ENCODE peak calls at places on chromosomes 13 and 19, in six cellular contexts. Z is osteoblast, H is anterior cingulate cortex, P is cardiac muscle cell, F is OCI-LY7, D is RWPE1. Q is an unnamed sample.

GRCh38 chr13:104140557-104140956 is 1074.3 kb upstream of the SLC10A2 start:
- DNase-seq in D (no peak), F (no peak), H (no peak), P (no peak), Z (no peak), Q (no peak)

GRCh38 chr13:93625536-93625935 is 398.9 kb downstream of the GPC6 start:
- DNase-seq in F (no peak), P (no peak), H (no peak), Z (no peak), D (no peak), Q (no peak)

GRCh38 chr13:52827839-52828238 is 20.6 kb downstream of the PCDH8 start:
- DNase-seq in P (no peak), H (no peak), F (no peak), Z (no peak), D (no peak), Q (peak; percentile 27)

GRCh38 chr13:98827449-98827848 is 75.0 kb upstream of the SLC15A1 start:
- DNase-seq in F (no peak), D (no peak), H (no peak), P (peak; percentile 8), Z (no peak), Q (no peak)

GRCh38 chr13:75850915-75851314 is 214.8 kb downstream of the LMO7 start:
- DNase-seq in H (no peak), F (no peak), P (no peak), Z (no peak), D (no peak), Q (no peak)

GRCh38 chr13:20431080-20431479 is 94.6 kb downstream of the CRYL1 start:
- DNase-seq in D (peak; percentile 40), P (no peak), Z (peak; percentile 41), H (no peak), F (no peak), Q (no peak)

GRCh38 chr19:10985502-10985901 is 24.7 kb downstream of the SMARCA4 start:
- DNase-seq in H (no peak), P (no peak), Z (peak; percentile 43), D (no peak), F (no peak), Q (no peak)

GRCh38 chr19:52007805-52008557 is at the start of gene ZNF615:
- DNase-seq in F (no peak), D (peak; percentile 70), Z (peak; percentile 93), H (peak; percentile 89), P (peak; percentile 91), Q (peak; percentile 97)

GRCh38 chr19:55486043-55486970 is 1.3 kb downstream of the NAT14 start:
- DNase-seq in D (no peak), F (no peak), Z (peak; percentile 81), H (no peak), P (no peak), Q (no peak)

GRCh38 chr19:55619264-55619663 is 5.1 kb downstream of the ZNF784 start:
- DNase-seq in P (no peak), D (no peak), F (no peak), H (no peak), Z (peak; percentile 85), Q (peak; percentile 40)

GRCh38 chr13:30026093-30026492 is 175.7 kb upstream of the UBL3 start:
- DNase-seq in F (no peak), H (no peak), D (no peak), P (no peak), Z (peak; percentile 90), Q (no peak)

GRCh38 chr19:44904426-44904994 is 1.1 kb upstream of the APOE start:
- DNase-seq in D (no peak), P (no peak), H (no peak), F (peak; percentile 20), Z (peak; percentile 83), Q (peak; percentile 62)

GRCh38 chr13:40404967-40405716 is 261.3 kb downstream of the FOXO1 start:
- DNase-seq in Z (no peak), H (no peak), D (no peak), F (no peak), P (no peak), Q (no peak)

GRCh38 chr13:110272227-110272626 is 34.7 kb downstream of the COL4A1 start:
- DNase-seq in Z (no peak), F (no peak), D (no peak), P (no peak), H (no peak), Q (no peak)

GRCh38 chr13:113978741-113979481 is 5.0 kb upstream of the C13orf46 start:
- DNase-seq in H (no peak), Z (no peak), F (no peak), D (no peak), P (no peak), Q (no peak)

GRCh38 chr13:99265823-99266426 is 7.7 kb upstream of the GPR18 start:
- DNase-seq in Z (peak; percentile 18), H (no peak), F (peak; percentile 61), P (peak; percentile 58), D (peak; percentile 53), Q (peak; percentile 86)

GRCh38 chr19:4967738-4968461 is 1.0 kb upstream of the KDM4B start:
- DNase-seq in F (no peak), P (no peak), H (no peak), D (no peak), Z (no peak), Q (peak; percentile 47)

GRCh38 chr19:32945260-32945659 is 26.5 kb downstream of the CEP89 start:
- DNase-seq in P (no peak), H (no peak), F (no peak), Z (no peak), D (no peak), Q (no peak)

GRCh38 chr13:98480915-98481510 is 95.9 kb downstream of the STK24 start:
- DNase-seq in D (no peak), H (no peak), Z (no peak), P (peak; percentile 15), F (peak; percentile 19), Q (no peak)

GRCh38 chr13:73683746-73684145 is 450.5 kb downstream of the KLF12 start:
- DNase-seq in P (no peak), Z (no peak), H (no peak), F (no peak), D (no peak), Q (no peak)

GRCh38 chr19:16118489-16119033 is 6.9 kb downstream of the RAB8A start:
- DNase-seq in F (peak; percentile 96), D (no peak), Z (no peak), P (no peak), H (no peak), Q (peak; percentile 94)

GRCh38 chr13:53138369-53139036 is 109.9 kb downstream of the OLFM4 start:
- DNase-seq in Z (no peak), D (no peak), P (no peak), H (no peak), F (no peak), Q (no peak)

GRCh38 chr19:33719366-33720154 is 77.1 kb upstream of the KCTD15 start:
- DNase-seq in D (no peak), H (no peak), F (no peak), P (peak; percentile 49), Z (peak; percentile 58), Q (no peak)

GRCh38 chr19:51259348-51260245 is 8.7 kb downstream of the SIGLECL1 start:
- DNase-seq in D (peak; percentile 46), P (peak; percentile 27), Z (peak; percentile 47), H (peak; percentile 21), F (peak; percentile 37), Q (peak; percentile 92)

GRCh38 chr13:72205773-72206172 is 338.8 kb upstream of the DACH1 start:
- DNase-seq in F (no peak), H (no peak), Z (no peak), P (no peak), D (no peak), Q (no peak)

GRCh38 chr19:19406878-19407639 is 1.6 kb downstream of the GATAD2A start:
- DNase-seq in Z (no peak), P (no peak), H (peak; percentile 11), D (no peak), F (peak; percentile 73), Q (peak; percentile 75)

GRCh38 chr13:111599791-111600190 is 279.3 kb downstream of the TEX29 start:
- DNase-seq in P (no peak), F (no peak), H (no peak), Z (no peak), D (no peak), Q (no peak)

GRCh38 chr19:31448221-31448657 is 99.0 kb upstream of the TSHZ3 start:
- DNase-seq in H (no peak), F (no peak), Z (no peak), D (no peak), P (peak; percentile 3), Q (no peak)

GRCh38 chr13:112902669-112903068 is 66.3 kb upstream of the MCF2L start:
- DNase-seq in Z (peak; percentile 37), F (no peak), D (no peak), P (no peak), H (no peak), Q (no peak)